ENCODE peak calls at places on chromosome 13, in five cellular contexts. Z is GM10248, E is COLO829, K is NCI-H1930, W is T-helper 17 cell. H is an unnamed sample.

GRCh38 chr13:59483441-59484116 is 680.1 kb downstream of the DIAPH3 start:
- DNase-seq in Z (no peak), E (no peak), K (no peak), W (no peak), H (no peak)

GRCh38 chr13:75661443-75661842 is 25.3 kb downstream of the LMO7 start:
- DNase-seq in Z (no peak), E (no peak), K (no peak), W (no peak), H (no peak)

GRCh38 chr13:52034616-52035226 is 10.2 kb downstream of the UTP14C start:
- DNase-seq in Z (no peak), E (no peak), K (peak; percentile 57), W (no peak), H (no peak)

GRCh38 chr13:61144301-61144700 is 271.3 kb downstream of the PCDH20 start:
- DNase-seq in Z (no peak), E (no peak), K (no peak), W (no peak), H (no peak)

GRCh38 chr13:48570225-48570828 is 37.4 kb upstream of the RCBTB2 start:
- DNase-seq in Z (no peak), E (no peak), K (no peak), W (no peak), H (no peak)

GRCh38 chr13:84590663-84591062 is 708.4 kb upstream of the SLITRK1 start:
- DNase-seq in Z (no peak), E (no peak), K (no peak), W (no peak), H (no peak)

GRCh38 chr13:59978862-59979261 is 184.9 kb downstream of the DIAPH3 start:
- DNase-seq in Z (no peak), E (no peak), K (no peak), W (no peak), H (no peak)

GRCh38 chr13:61370520-61370919 is 45.1 kb downstream of the PCDH20 start:
- DNase-seq in Z (no peak), E (no peak), K (no peak), W (no peak), H (no peak)

GRCh38 chr13:111634410-111634809 is 314.0 kb downstream of the TEX29 start:
- DNase-seq in Z (no peak), E (no peak), K (no peak), W (no peak), H (no peak)

GRCh38 chr13:114027046-114027760 is 53.3 kb upstream of the C13orf46 start:
- DNase-seq in Z (no peak), E (no peak), K (no peak), W (no peak), H (no peak)

GRCh38 chr13:61685683-61686013 is 270.0 kb upstream of the PCDH20 start:
- DNase-seq in Z (no peak), E (no peak), K (peak; percentile 8), W (no peak), H (no peak)

GRCh38 chr13:29582171-29582570 is 13.3 kb downstream of the SLC7A1 start:
- DNase-seq in Z (no peak), E (no peak), K (no peak), W (no peak), H (no peak)

GRCh38 chr13:49711218-49711863 is 20.1 kb upstream of the EBPL start:
- DNase-seq in Z (no peak), E (no peak), K (no peak), W (no peak), H (peak; percentile 82)

GRCh38 chr13:27038323-27038722 is 133.3 kb downstream of the USP12 start:
- DNase-seq in Z (no peak), E (peak; percentile 63), K (no peak), W (no peak), H (peak; percentile 53)

GRCh38 chr13:96527497-96527896 is 437.6 kb downstream of the HS6ST3 start:
- DNase-seq in Z (no peak), E (no peak), K (no peak), W (no peak), H (no peak)

GRCh38 chr13:52846567-52847321 is 1.7 kb downstream of the PCDH8 start:
- DNase-seq in Z (no peak), E (no peak), K (no peak), W (no peak), H (no peak)

GRCh38 chr13:75135325-75135825 is 346.6 kb downstream of the TBC1D4 start:
- DNase-seq in Z (no peak), E (peak; percentile 45), K (no peak), W (no peak), H (peak; percentile 93)

GRCh38 chr13:39765801-39766463 is 110.5 kb downstream of the COG6 start:
- DNase-seq in Z (no peak), E (no peak), K (peak; percentile 17), W (no peak), H (no peak)

GRCh38 chr13:42548731-42549554 is 25.0 kb upstream of the TNFSF11 start:
- DNase-seq in Z (peak; percentile 78), E (no peak), K (no peak), W (no peak), H (no peak)